ENCODE peak calls at places on chromosomes 13 and 19, in nine cellular contexts. R is cardiac fibroblast, O is psoas muscle, Y is A549, V is choroid plexus epithelial cell, X is heart left ventricle, Z is stomach, T is Panc1, F is HL-60. P is an unnamed sample.

GRCh38 chr13:33284016-33284415 is 1.5 kb downstream of the STARD13 start:
- DNase-seq in R (peak; percentile 75), O (no peak), Y (no peak), V (peak; percentile 55), X (no peak), Z (no peak), T (no peak), F (no peak), P (no peak)

GRCh38 chr13:26025196-26025595 is 26.6 kb downstream of the SHISA2 start:
- DNase-seq in R (no peak), O (no peak), Y (no peak), V (no peak), X (no peak), Z (no peak), T (no peak), F (no peak), P (no peak)

GRCh38 chr13:111344471-111345191 is 24.2 kb downstream of the TEX29 start:
- DNase-seq in R (peak; percentile 10), O (peak; percentile 54), Y (peak; percentile 6), V (peak; percentile 71), X (no peak), Z (peak; percentile 63), T (no peak), F (no peak), P (no peak)

GRCh38 chr19:18932216-18932841 is 8.7 kb downstream of the HOMER3 start:
- DNase-seq in R (peak; percentile 42), O (peak; percentile 81), Y (peak; percentile 48), V (peak; percentile 64), X (peak; percentile 75), Z (peak; percentile 82), T (peak; percentile 8), F (no peak), P (no peak)

GRCh38 chr13:105894711-105895110 is 640.8 kb downstream of the EFNB2 start:
- DNase-seq in R (no peak), O (no peak), Y (no peak), V (peak; percentile 21), X (no peak), Z (no peak), T (no peak), F (no peak), P (no peak)

GRCh38 chr19:871446-872265 is 12.2 kb downstream of the CFD start:
- DNase-seq in R (no peak), O (no peak), Y (peak; percentile 58), V (no peak), X (no peak), Z (no peak), T (no peak), F (no peak), P (no peak)

GRCh38 chr19:46069841-46070341 is 29.1 kb upstream of the IGFL4 start:
- DNase-seq in R (peak; percentile 97), O (no peak), Y (peak; percentile 75), V (peak; percentile 96), X (no peak), Z (no peak), T (no peak), F (no peak), P (no peak)

GRCh38 chr13:33547035-33547434 is 261.5 kb upstream of the STARD13 start:
- DNase-seq in R (no peak), O (no peak), Y (no peak), V (peak; percentile 32), X (no peak), Z (no peak), T (no peak), F (no peak), P (no peak)

GRCh38 chr19:35986664-35987570 is 8.1 kb upstream of the SDHAF1 start:
- DNase-seq in R (no peak), O (peak; percentile 48), Y (peak; percentile 59), V (no peak), X (peak; percentile 34), Z (no peak), T (no peak), F (peak; percentile 75), P (no peak)

GRCh38 chr13:108827637-108828036 is 198.2 kb downstream of the MYO16 start:
- DNase-seq in R (no peak), O (no peak), Y (no peak), V (peak; percentile 24), X (no peak), Z (no peak), T (no peak), F (no peak), P (no peak)

GRCh38 chr13:23921451-23921888 is 24.2 kb upstream of the C1QTNF9B start:
- DNase-seq in R (peak; percentile 78), O (no peak), Y (peak; percentile 16), V (peak; percentile 76), X (no peak), Z (no peak), T (no peak), F (peak; percentile 1), P (no peak)

GRCh38 chr19:10352764-10353671 is 13.6 kb upstream of the ICAM3 start:
- DNase-seq in R (peak; percentile 50), O (peak; percentile 70), Y (no peak), V (peak; percentile 43), X (peak; percentile 80), Z (no peak), T (no peak), F (no peak), P (no peak)
- H3K4me3 ChIP-seq in R (no peak overlapping the region), O (peak overlapping the region; percentile 18), Y (no peak overlapping the region), V (no peak overlapping the region), X (peak overlapping the region; percentile 43), Z (no peak overlapping the region), T (no peak overlapping the region), F (no peak overlapping the region), P (no peak overlapping the region)

GRCh38 chr19:43465468-43466120 is at the start of gene LYPD3:
- DNase-seq in R (peak; percentile 41), O (peak; percentile 33), Y (no peak), V (no peak), X (no peak), Z (peak; percentile 49), T (no peak), F (no peak), P (no peak)

GRCh38 chr19:43462383-43462782 is 3.0 kb downstream of the LYPD3 start:
- DNase-seq in R (no peak), O (no peak), Y (no peak), V (no peak), X (no peak), Z (no peak), T (no peak), F (no peak), P (no peak)

GRCh38 chr19:43462887-43463380 is 2.5 kb downstream of the LYPD3 start:
- DNase-seq in R (no peak), O (no peak), Y (no peak), V (no peak), X (no peak), Z (no peak), T (no peak), F (no peak), P (no peak)

GRCh38 chr19:43463381-43464088 is 1.9 kb downstream of the LYPD3 start:
- DNase-seq in R (peak; percentile 92), O (peak; percentile 95), Y (peak; percentile 97), V (peak; percentile 95), X (peak; percentile 97), Z (peak; percentile 99), T (no peak), F (peak; percentile 81), P (peak; percentile 81)

DNA sequence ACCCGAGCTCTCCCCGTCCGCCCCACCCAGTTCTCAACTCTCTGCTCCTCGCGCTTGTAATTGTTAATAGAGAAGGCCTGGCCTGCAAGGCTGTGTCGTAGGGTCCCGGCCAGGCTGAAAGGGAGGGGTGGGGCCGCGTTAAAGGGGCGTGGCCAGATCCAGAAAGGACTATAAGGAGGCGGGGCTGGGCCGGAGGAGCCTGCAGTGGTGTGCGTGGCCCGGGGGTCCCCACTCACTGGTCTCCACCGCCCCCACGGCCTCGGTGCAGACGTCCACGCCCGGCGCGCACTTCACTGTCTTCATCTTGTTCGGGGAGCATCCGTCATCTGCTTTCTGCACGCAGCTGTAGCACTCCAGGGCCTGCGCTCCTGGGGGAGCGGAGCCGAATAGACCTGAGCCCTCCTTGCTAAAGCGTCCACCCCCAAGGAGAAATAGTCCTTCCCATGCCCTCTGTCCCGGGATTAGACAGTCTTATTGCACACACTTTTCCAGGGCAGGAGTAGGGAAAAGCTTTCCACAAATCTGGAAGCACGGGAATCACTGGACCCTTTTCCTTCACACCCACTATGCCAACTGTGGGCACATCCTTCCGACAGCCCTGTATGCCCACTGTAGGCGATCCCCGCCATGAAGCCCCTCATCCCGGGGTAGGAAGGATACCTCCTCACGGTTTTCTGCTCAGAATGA is 1.2 kb downstream of the LYPD3 start:
- DNase-seq in R (no peak), O (peak; percentile 74), Y (no peak), V (no peak), X (peak; percentile 84), Z (peak; percentile 74), T (no peak), F (no peak), P (no peak)
- H3K4me3 ChIP-seq in R (peak overlapping the region; percentile 72), O (peak overlapping the region; percentile 82), Y (peak overlapping the region; percentile 62), V (peak overlapping the region; percentile 70), X (peak overlapping the region; percentile 69), Z (peak overlapping the region; percentile 57), T (peak overlapping the region; percentile 72), F (peak overlapping the region; percentile 81), P (peak overlapping the region; percentile 68)

GRCh38 chr19:55344444-55344843 is 4.8 kb downstream of the KMT5C start:
- DNase-seq in R (no peak), O (no peak), Y (no peak), V (no peak), X (no peak), Z (no peak), T (no peak), F (no peak), P (no peak)

GRCh38 chr19:55340144-55340783 is 588 bp downstream of the KMT5C start:
- DNase-seq in R (no peak), O (peak; percentile 34), Y (peak; percentile 73), V (no peak), X (no peak), Z (no peak), T (no peak), F (no peak), P (no peak)

GRCh38 chr19:55340784-55341147 is 1.1 kb downstream of the KMT5C start:
- DNase-seq in R (no peak), O (no peak), Y (no peak), V (no peak), X (no peak), Z (no peak), T (no peak), F (no peak), P (no peak)

GRCh38 chr19:55341191-55342043 is 1.7 kb downstream of the KMT5C start:
- DNase-seq in R (peak; percentile 43), O (peak; percentile 76), Y (peak; percentile 71), V (peak; percentile 57), X (peak; percentile 76), Z (peak; percentile 77), T (no peak), F (no peak), P (no peak)

DNA sequence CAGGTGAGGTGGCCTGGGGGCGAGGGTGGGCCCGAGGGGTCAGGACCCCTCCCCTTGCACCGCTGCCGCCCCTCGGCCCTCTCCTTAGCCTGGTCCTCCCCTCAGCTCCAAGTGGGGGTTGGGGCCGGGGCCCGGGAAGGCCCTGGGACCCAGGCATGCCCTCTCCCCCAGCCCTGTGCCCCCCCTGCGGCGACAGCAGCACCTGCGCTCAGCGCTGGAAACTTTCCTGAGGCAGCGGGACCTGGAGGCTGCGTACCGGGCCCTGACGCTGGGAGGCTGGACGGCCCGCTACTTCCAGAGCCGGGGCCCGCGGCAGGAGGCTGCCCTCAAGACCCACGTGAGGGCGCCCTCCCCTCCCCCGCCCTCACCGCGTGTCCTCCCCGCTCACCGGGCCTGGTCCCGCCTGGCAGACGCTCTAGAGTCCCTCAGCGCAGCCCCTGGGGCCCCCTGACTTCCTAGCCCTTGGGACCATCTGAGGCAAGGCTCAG is 2.4 kb downstream of the KMT5C start:
- DNase-seq in R (no peak), O (no peak), Y (no peak), V (no peak), X (no peak), Z (no peak), T (no peak), F (no peak), P (no peak)
- H3K4me3 ChIP-seq in R (no peak overlapping the region), O (no peak overlapping the region), Y (no peak overlapping the region), V (no peak overlapping the region), X (no peak overlapping the region), Z (no peak overlapping the region), T (no peak overlapping the region), F (no peak overlapping the region), P (no peak overlapping the region)

GRCh38 chr13:39809466-39809865 is 154.0 kb downstream of the COG6 start:
- DNase-seq in R (no peak), O (no peak), Y (no peak), V (no peak), X (no peak), Z (no peak), T (no peak), F (no peak), P (no peak)
- H3K4me3 ChIP-seq in R (no peak overlapping the region), O (no peak overlapping the region), Y (no peak overlapping the region), V (no peak overlapping the region), X (no peak overlapping the region), Z (no peak overlapping the region), T (no peak overlapping the region), F (no peak overlapping the region), P (no peak overlapping the region)